ENCODE peak calls at places on chromosomes 13 and 19, in nine cellular contexts. P is RWPE1; G is non-pigmented ciliary epithelial cell; C is activated CD4-positive, alpha-beta T cell treated with anti-CD3 and anti-CD28 coated beads for 24 hours; F is cardiac muscle cell; K is stimulated activated CD8-positive, alpha-beta memory T cell treated with anti-CD3 and anti-CD28 coated beads, Interleukin-15, amount 100 ng/mL, for 24 hours; U is head of caudate nucleus; R is occipital lobe; Z is astrocyte of the cerebellum. E is an unnamed sample.

GRCh38 chr13:20902438-20903163 is at the start of gene XPO4:
- DNase-seq in P (peak), G (no peak), C (peak), F (peak), K (peak), U (peak), R (peak), Z (peak), E (peak)

GRCh38 chr13:72144625-72145024 is 277.6 kb upstream of the DACH1 start:
- DNase-seq in P (peak), G (no peak), C (no peak), F (no peak), K (no peak), U (no peak), R (no peak), Z (no peak), E (no peak)

GRCh38 chr13:27034678-27035111 is 136.9 kb downstream of the USP12 start:
- DNase-seq in P (no peak), G (no peak), C (no peak), F (peak), K (no peak), U (no peak), R (peak), Z (no peak), E (no peak)

GRCh38 chr13:46119883-46120614 is 15.2 kb upstream of the CPB2 start:
- DNase-seq in P (peak), G (peak), C (no peak), F (no peak), K (no peak), U (no peak), R (no peak), Z (peak), E (no peak)

GRCh38 chr13:113090415-113090770 is 15.2 kb upstream of the F7 start:
- DNase-seq in P (no peak), G (no peak), C (no peak), F (no peak), K (no peak), U (no peak), R (no peak), Z (no peak), E (no peak)

GRCh38 chr13:21661510-21661909 is 9.4 kb upstream of the FGF9 start:
- DNase-seq in P (no peak), G (no peak), C (no peak), F (no peak), K (no peak), U (no peak), R (no peak), Z (no peak), E (no peak)

GRCh38 chr19:40687525-40688016 is 2.9 kb downstream of the NUMBL start:
- DNase-seq in P (no peak), G (no peak), C (no peak), F (no peak), K (no peak), U (no peak), R (no peak), Z (no peak), E (no peak)

GRCh38 chr13:59461411-59461810 is 702.3 kb downstream of the DIAPH3 start:
- DNase-seq in P (no peak), G (no peak), C (no peak), F (no peak), K (no peak), U (no peak), R (no peak), Z (no peak), E (no peak)

GRCh38 chr19:11560404-11560988 is 1.5 kb upstream of the ELOF1 start:
- DNase-seq in P (peak), G (no peak), C (peak), F (peak), K (no peak), U (no peak), R (no peak), Z (peak), E (peak)

GRCh38 chr13:38577048-38577447 is 109.8 kb upstream of the FREM2 start:
- DNase-seq in P (no peak), G (no peak), C (no peak), F (peak), K (no peak), U (no peak), R (no peak), Z (no peak), E (no peak)

GRCh38 chr13:39930060-39930459 is 274.6 kb downstream of the COG6 start:
- DNase-seq in P (no peak), G (no peak), C (no peak), F (no peak), K (no peak), U (no peak), R (no peak), Z (no peak), E (no peak)

GRCh38 chr19:34523408-34523807 is 41.9 kb downstream of the WTIP start:
- DNase-seq in P (no peak), G (no peak), C (no peak), F (no peak), K (no peak), U (no peak), R (no peak), Z (no peak), E (no peak)

GRCh38 chr13:113407531-113408393 is 43.8 kb upstream of the GRTP1 start:
- DNase-seq in P (no peak), G (no peak), C (no peak), F (no peak), K (no peak), U (no peak), R (no peak), Z (no peak), E (no peak)

GRCh38 chr19:30208661-30209060 is 163.5 kb upstream of the ZNF536 start:
- DNase-seq in P (no peak), G (no peak), C (no peak), F (no peak), K (no peak), U (no peak), R (no peak), Z (no peak), E (no peak)

GRCh38 chr19:15025237-15025636 is 24.0 kb upstream of the CASP14 start:
- DNase-seq in P (peak), G (no peak), C (no peak), F (no peak), K (no peak), U (no peak), R (no peak), Z (no peak), E (no peak)

GRCh38 chr19:18558202-18558555 is 509 bp downstream of the KXD1 start:
- DNase-seq in P (no peak), G (no peak), C (no peak), F (peak), K (no peak), U (no peak), R (no peak), Z (no peak), E (no peak)

GRCh38 chr13:44904982-44905381 is 84.3 kb downstream of the NUFIP1 start:
- DNase-seq in P (peak), G (peak), C (no peak), F (no peak), K (no peak), U (no peak), R (no peak), Z (peak), E (no peak)

GRCh38 chr13:66216723-66217122 is 1013.4 kb downstream of the PCDH9 start:
- DNase-seq in P (no peak), G (no peak), C (no peak), F (no peak), K (no peak), U (no peak), R (no peak), Z (no peak), E (no peak)

GRCh38 chr19:11202488-11203193 is 5.3 kb upstream of the KANK2 start:
- DNase-seq in P (no peak), G (no peak), C (no peak), F (no peak), K (no peak), U (no peak), R (no peak), Z (no peak), E (no peak)

GRCh38 chr19:6501740-6502648 is at the start of gene TUBB4A:
- DNase-seq in P (no peak), G (no peak), C (no peak), F (peak), K (no peak), U (peak), R (peak), Z (no peak), E (peak)

E was measured in activated naive CD8-positive, alpha-beta T cell treated with anti-CD3 and anti-CD28 coated beads, Interleukin-2, amount 50 U/mL, for 16 hours.